ENCODE peak calls at places on chromosomes 13 and 19, in seven cellular contexts. One of them, this sample, is unnamed.
A peak's percentile ranks its signal among the peaks of the same experiment; 100 is the strongest.

GRCh38 chr13:51453308-51453958 is 597 bp upstream of the INTS6 start:
- DNase-seq in activated naive CD4-positive, alpha-beta T cell treated with anti-CD3 and anti-CD28 coated beads, Interleukin-2, amount 50 U/mL, for 72 hours: peak; percentile 78
- DNase-seq in stimulated activated CD8-positive, alpha-beta memory T cell treated with anti-CD3 and anti-CD28 coated beads, Interleukin-12 subunit alpha, Interleukin-12 subunit beta, amount 100 ng/mL, for 1 hour: peak; percentile 65
- DNase-seq in heart right ventricle: peak; percentile 85
- DNase-seq in amygdala: peak; percentile 68
- DNase-seq in effector CD4-positive, alpha-beta T cell: peak; percentile 71
- DNase-seq in aorta: peak; percentile 89
- DNase-seq in this sample: peak; percentile 69

GRCh38 chr19:860481-861098 is 1.1 kb downstream of the CFD start:
- DNase-seq in activated naive CD4-positive, alpha-beta T cell treated with anti-CD3 and anti-CD28 coated beads, Interleukin-2, amount 50 U/mL, for 72 hours: peak; percentile 77
- DNase-seq in stimulated activated CD8-positive, alpha-beta memory T cell treated with anti-CD3 and anti-CD28 coated beads, Interleukin-12 subunit alpha, Interleukin-12 subunit beta, amount 100 ng/mL, for 1 hour: peak; percentile 32
- DNase-seq in heart right ventricle: no peak
- DNase-seq in amygdala: no peak
- DNase-seq in effector CD4-positive, alpha-beta T cell: peak; percentile 34
- DNase-seq in aorta: peak; percentile 76
- DNase-seq in this sample: peak; percentile 50

GRCh38 chr13:96621634-96622033 is 372.6 kb downstream of the OXGR1 start:
- DNase-seq in activated naive CD4-positive, alpha-beta T cell treated with anti-CD3 and anti-CD28 coated beads, Interleukin-2, amount 50 U/mL, for 72 hours: no peak
- DNase-seq in stimulated activated CD8-positive, alpha-beta memory T cell treated with anti-CD3 and anti-CD28 coated beads, Interleukin-12 subunit alpha, Interleukin-12 subunit beta, amount 100 ng/mL, for 1 hour: no peak
- DNase-seq in heart right ventricle: no peak
- DNase-seq in amygdala: no peak
- DNase-seq in effector CD4-positive, alpha-beta T cell: no peak
- DNase-seq in aorta: no peak
- DNase-seq in this sample: no peak

GRCh38 chr13:40210865-40211585 is 455.4 kb downstream of the FOXO1 start:
- DNase-seq in activated naive CD4-positive, alpha-beta T cell treated with anti-CD3 and anti-CD28 coated beads, Interleukin-2, amount 50 U/mL, for 72 hours: no peak
- DNase-seq in stimulated activated CD8-positive, alpha-beta memory T cell treated with anti-CD3 and anti-CD28 coated beads, Interleukin-12 subunit alpha, Interleukin-12 subunit beta, amount 100 ng/mL, for 1 hour: no peak
- DNase-seq in heart right ventricle: no peak
- DNase-seq in amygdala: no peak
- DNase-seq in effector CD4-positive, alpha-beta T cell: no peak
- DNase-seq in aorta: no peak
- DNase-seq in this sample: no peak

GRCh38 chr19:35569281-35569781 is 5.9 kb upstream of the ATP4A start:
- DNase-seq in activated naive CD4-positive, alpha-beta T cell treated with anti-CD3 and anti-CD28 coated beads, Interleukin-2, amount 50 U/mL, for 72 hours: no peak
- DNase-seq in stimulated activated CD8-positive, alpha-beta memory T cell treated with anti-CD3 and anti-CD28 coated beads, Interleukin-12 subunit alpha, Interleukin-12 subunit beta, amount 100 ng/mL, for 1 hour: no peak
- DNase-seq in heart right ventricle: no peak
- DNase-seq in amygdala: no peak
- DNase-seq in effector CD4-positive, alpha-beta T cell: no peak
- DNase-seq in aorta: no peak
- DNase-seq in this sample: no peak

GRCh38 chr13:52695856-52696255 is 43.2 kb downstream of the SUGT1 start:
- DNase-seq in activated naive CD4-positive, alpha-beta T cell treated with anti-CD3 and anti-CD28 coated beads, Interleukin-2, amount 50 U/mL, for 72 hours: peak; percentile 52
- DNase-seq in stimulated activated CD8-positive, alpha-beta memory T cell treated with anti-CD3 and anti-CD28 coated beads, Interleukin-12 subunit alpha, Interleukin-12 subunit beta, amount 100 ng/mL, for 1 hour: no peak
- DNase-seq in heart right ventricle: no peak
- DNase-seq in amygdala: no peak
- DNase-seq in effector CD4-positive, alpha-beta T cell: no peak
- DNase-seq in aorta: no peak
- DNase-seq in this sample: no peak

GRCh38 chr19:4130635-4131438 is 6.9 kb upstream of the MAP2K2 start:
- DNase-seq in activated naive CD4-positive, alpha-beta T cell treated with anti-CD3 and anti-CD28 coated beads, Interleukin-2, amount 50 U/mL, for 72 hours: no peak
- DNase-seq in stimulated activated CD8-positive, alpha-beta memory T cell treated with anti-CD3 and anti-CD28 coated beads, Interleukin-12 subunit alpha, Interleukin-12 subunit beta, amount 100 ng/mL, for 1 hour: no peak
- DNase-seq in heart right ventricle: no peak
- DNase-seq in amygdala: no peak
- DNase-seq in effector CD4-positive, alpha-beta T cell: no peak
- DNase-seq in aorta: no peak
- DNase-seq in this sample: no peak

GRCh38 chr19:5036733-5037681 is 68.1 kb downstream of the KDM4B start:
- DNase-seq in activated naive CD4-positive, alpha-beta T cell treated with anti-CD3 and anti-CD28 coated beads, Interleukin-2, amount 50 U/mL, for 72 hours: no peak
- DNase-seq in stimulated activated CD8-positive, alpha-beta memory T cell treated with anti-CD3 and anti-CD28 coated beads, Interleukin-12 subunit alpha, Interleukin-12 subunit beta, amount 100 ng/mL, for 1 hour: no peak
- DNase-seq in heart right ventricle: peak; percentile 57
- DNase-seq in amygdala: peak; percentile 50
- DNase-seq in effector CD4-positive, alpha-beta T cell: no peak
- DNase-seq in aorta: no peak
- DNase-seq in this sample: no peak

GRCh38 chr13:29022968-29023367 is 202.8 kb downstream of the MTUS2 start:
- DNase-seq in activated naive CD4-positive, alpha-beta T cell treated with anti-CD3 and anti-CD28 coated beads, Interleukin-2, amount 50 U/mL, for 72 hours: no peak
- DNase-seq in stimulated activated CD8-positive, alpha-beta memory T cell treated with anti-CD3 and anti-CD28 coated beads, Interleukin-12 subunit alpha, Interleukin-12 subunit beta, amount 100 ng/mL, for 1 hour: no peak
- DNase-seq in heart right ventricle: no peak
- DNase-seq in amygdala: no peak
- DNase-seq in effector CD4-positive, alpha-beta T cell: no peak
- DNase-seq in aorta: no peak
- DNase-seq in this sample: no peak

GRCh38 chr19:48975947-48976847 is 11.1 kb downstream of the FTL start:
- DNase-seq in activated naive CD4-positive, alpha-beta T cell treated with anti-CD3 and anti-CD28 coated beads, Interleukin-2, amount 50 U/mL, for 72 hours: no peak
- DNase-seq in stimulated activated CD8-positive, alpha-beta memory T cell treated with anti-CD3 and anti-CD28 coated beads, Interleukin-12 subunit alpha, Interleukin-12 subunit beta, amount 100 ng/mL, for 1 hour: no peak
- DNase-seq in heart right ventricle: no peak
- DNase-seq in amygdala: no peak
- DNase-seq in effector CD4-positive, alpha-beta T cell: no peak
- DNase-seq in aorta: no peak
- DNase-seq in this sample: no peak

GRCh38 chr13:102769679-102770078 is 3.9 kb downstream of the TEX30 start:
- DNase-seq in activated naive CD4-positive, alpha-beta T cell treated with anti-CD3 and anti-CD28 coated beads, Interleukin-2, amount 50 U/mL, for 72 hours: no peak
- DNase-seq in stimulated activated CD8-positive, alpha-beta memory T cell treated with anti-CD3 and anti-CD28 coated beads, Interleukin-12 subunit alpha, Interleukin-12 subunit beta, amount 100 ng/mL, for 1 hour: no peak
- DNase-seq in heart right ventricle: no peak
- DNase-seq in amygdala: no peak
- DNase-seq in effector CD4-positive, alpha-beta T cell: no peak
- DNase-seq in aorta: no peak
- DNase-seq in this sample: no peak

GRCh38 chr19:1045247-1045603 is 5.3 kb downstream of the ABCA7 start:
- DNase-seq in activated naive CD4-positive, alpha-beta T cell treated with anti-CD3 and anti-CD28 coated beads, Interleukin-2, amount 50 U/mL, for 72 hours: peak; percentile 79
- DNase-seq in stimulated activated CD8-positive, alpha-beta memory T cell treated with anti-CD3 and anti-CD28 coated beads, Interleukin-12 subunit alpha, Interleukin-12 subunit beta, amount 100 ng/mL, for 1 hour: no peak
- DNase-seq in heart right ventricle: no peak
- DNase-seq in amygdala: no peak
- DNase-seq in effector CD4-positive, alpha-beta T cell: peak; percentile 54
- DNase-seq in aorta: peak; percentile 48
- DNase-seq in this sample: peak; percentile 54

This sample was measured in T-helper 9 cell.